ENCODE peak calls at places on chromosomes 5 and 9, in four cellular contexts. H is cardiac muscle cell, P is lower lobe of right lung, G is BE2C. L is an unnamed sample.

GRCh38 chr5:109844148-109844547 is 154.4 kb downstream of the MAN2A1 start:
- DNase-seq in H (peak; percentile 14), P (no peak), G (no peak), L (no peak)

GRCh38 chr9:137089232-137089947 is 2.6 kb downstream of the MAN1B1 start:
- DNase-seq in H (no peak), P (no peak), G (no peak), L (no peak)

GRCh38 chr5:13745508-13745907 is 199.0 kb downstream of the DNAH5 start:
- DNase-seq in H (no peak), P (no peak), G (no peak), L (no peak)

GRCh38 chr9:128125575-128126354 is 1.8 kb downstream of the PTGES2 start:
- DNase-seq in H (peak; percentile 25), P (peak; percentile 22), G (no peak), L (no peak)

GRCh38 chr5:150085191-150085912 is 1.0 kb downstream of the CSF1R start:
- DNase-seq in H (no peak), P (no peak), G (no peak), L (no peak)

GRCh38 chr9:98506422-98507054 is 202.2 kb downstream of the GABBR2 start:
- DNase-seq in H (no peak), P (no peak), G (no peak), L (no peak)

GRCh38 chr9:34898846-34899245 is 59.2 kb upstream of the PHF24 start:
- DNase-seq in H (no peak), P (no peak), G (no peak), L (no peak)

GRCh38 chr9:130766904-130767262 is 68.2 kb upstream of the ABL1 start:
- DNase-seq in H (no peak), P (no peak), G (no peak), L (no peak)

GRCh38 chr5:115028557-115028956 is 141.2 kb downstream of the TRIM36 start:
- DNase-seq in H (no peak), P (no peak), G (no peak), L (no peak)

GRCh38 chr5:135241536-135241935 is 157.5 kb downstream of the MACROH2A1 start:
- DNase-seq in H (no peak), P (no peak), G (peak; percentile 3), L (no peak)

GRCh38 chr5:173055722-173055982 is 500 bp upstream of the CREBRF start:
- DNase-seq in H (no peak), P (no peak), G (no peak), L (no peak)

GRCh38 chr9:76404401-76404800 is 10.2 kb upstream of the RFK start:
- DNase-seq in H (no peak), P (no peak), G (no peak), L (no peak)

GRCh38 chr5:115351356-115352195 is 55.1 kb upstream of the CCDC112 start:
- DNase-seq in H (peak; percentile 55), P (no peak), G (no peak), L (no peak)

GRCh38 chr9:89655990-89656657 is 51.3 kb downstream of the GADD45G start:
- DNase-seq in H (peak; percentile 4), P (no peak), G (no peak), L (no peak)

GRCh38 chr5:1429501-1429900 is 15.7 kb downstream of the SLC6A3 start:
- DNase-seq in H (no peak), P (no peak), G (no peak), L (no peak)

GRCh38 chr5:150164640-150165039 is 1.9 kb upstream of the CDX1 start:
- DNase-seq in H (no peak), P (no peak), G (no peak), L (no peak)

GRCh38 chr5:111563041-111563822 is 50.9 kb upstream of the STARD4 start:
- DNase-seq in H (peak; percentile 99), P (no peak), G (peak; percentile 46), L (no peak)

GRCh38 chr5:102857090-102857818 is 102.1 kb downstream of the PAM start:
- DNase-seq in H (peak; percentile 18), P (no peak), G (no peak), L (no peak)

GRCh38 chr9:93005876-93006275 is 52.6 kb upstream of the SUSD3 start:
- DNase-seq in H (no peak), P (no peak), G (no peak), L (no peak)

GRCh38 chr9:16396389-16396788 is 474.1 kb downstream of the BNC2 start:
- DNase-seq in H (peak; percentile 67), P (no peak), G (no peak), L (no peak)

GRCh38 chr5:90528704-90529233 is 615 bp downstream of the LYSMD3 start:
- DNase-seq in H (peak; percentile 31), P (no peak), G (no peak), L (no peak)

GRCh38 chr5:14374100-14374499 is 207.5 kb upstream of the OTULINL start:
- DNase-seq in H (no peak), P (no peak), G (no peak), L (no peak)

GRCh38 chr9:95336281-95336680 is 18.8 kb upstream of the FANCC start:
- DNase-seq in H (peak; percentile 26), P (no peak), G (no peak), L (peak; percentile 18)

GRCh38 chr5:153775923-153776322 is 262.8 kb downstream of the FAM114A2 start:
- DNase-seq in H (no peak), P (no peak), G (no peak), L (no peak)

GRCh38 chr9:133066181-133066983 is 4.6 kb downstream of the CEL start:
- DNase-seq in H (no peak), P (peak; percentile 24), G (no peak), L (no peak)

GRCh38 chr9:29793970-29794369 is 2220.7 kb upstream of the C9orf72 start:
- DNase-seq in H (no peak), P (no peak), G (no peak), L (no peak)

GRCh38 chr5:37840036-37840909 is at the start of gene GDNF:
- DNase-seq in H (peak; percentile 54), P (no peak), G (peak; percentile 75), L (peak; percentile 34)

GRCh38 chr9:121771418-121771817 is 120.0 kb downstream of the DAB2IP start:
- DNase-seq in H (no peak), P (no peak), G (no peak), L (no peak)

GRCh38 chr5:77679791-77680190 is 41.3 kb upstream of the OTP start:
- DNase-seq in H (peak; percentile 60), P (no peak), G (no peak), L (no peak)

GRCh38 chr5:172979778-172980177 is 3.8 kb upstream of the ATP6V0E1 start:
- DNase-seq in H (no peak), P (no peak), G (no peak), L (no peak)

GRCh38 chr5:154475613-154476342 is 2.2 kb downstream of the HAND1 start:
- DNase-seq in H (no peak), P (no peak), G (no peak), L (no peak)

GRCh38 chr9:89204811-89205210 is 26.2 kb upstream of the SHC3 start:
- DNase-seq in H (no peak), P (no peak), G (no peak), L (no peak)

GRCh38 chr5:10214036-10214435 is 35.7 kb downstream of the ATPSCKMT start:
- DNase-seq in H (no peak), P (no peak), G (no peak), L (no peak)

GRCh38 chr5:116573279-116573616 is 1.4 kb downstream of the SEMA6A start:
- DNase-seq in H (no peak), P (peak; percentile 47), G (peak; percentile 60), L (peak; percentile 26)

GRCh38 chr9:3658964-3659363 is 133.2 kb upstream of the RFX3 start:
- DNase-seq in H (no peak), P (no peak), G (no peak), L (no peak)

GRCh38 chr9:3659647-3660046 is 133.8 kb upstream of the RFX3 start:
- DNase-seq in H (no peak), P (no peak), G (no peak), L (no peak)

GRCh38 chr9:3650994-3651622 is 125.3 kb upstream of the RFX3 start:
- DNase-seq in H (no peak), P (no peak), G (no peak), L (no peak)

GRCh38 chr9:3656224-3656623 is 130.4 kb upstream of the RFX3 start:
- DNase-seq in H (no peak), P (no peak), G (no peak), L (no peak)
- TF ChIP-seq CTCF in H (no peak), P (no peak), G (no peak), L (no peak)

GRCh38 chr5:63760965-63761364 is 201.3 kb downstream of the HTR1A start:
- DNase-seq in H (no peak), P (no peak), G (no peak), L (no peak)
- TF ChIP-seq CTCF in H (no peak), P (no peak), G (no peak), L (no peak)

GRCh38 chr5:146068977-146069779 is 36.2 kb downstream of the PLAC8L1 start:
- DNase-seq in H (no peak), P (no peak), G (no peak), L (no peak)

GRCh38 chr5:146071171-146071570 is 34.2 kb downstream of the PLAC8L1 start:
- DNase-seq in H (no peak), P (no peak), G (no peak), L (no peak)

GRCh38 chr5:146069780-146070099 is 35.6 kb downstream of the PLAC8L1 start:
- DNase-seq in H (no peak), P (no peak), G (no peak), L (no peak)

GRCh38 chr5:146068136-146068717 is 37.1 kb downstream of the PLAC8L1 start:
- DNase-seq in H (no peak), P (no peak), G (no peak), L (no peak)

GRCh38 chr5:146066968-146067367 is 38.4 kb downstream of the PLAC8L1 start:
- DNase-seq in H (no peak), P (no peak), G (no peak), L (no peak)
- TF ChIP-seq CTCF in H (no peak), P (no peak), G (no peak), L (no peak)

GRCh38 chr9:87883990-87884389 is 1.3 kb downstream of the SPATA31E1 start:
- DNase-seq in H (no peak), P (no peak), G (no peak), L (no peak)
- TF ChIP-seq CTCF in H (peak; percentile 20), P (no peak), G (peak; percentile 14), L (no peak)

GRCh38 chr9:21144620-21145019 is 3.0 kb upstream of the IFNW1 start:
- DNase-seq in H (no peak), P (no peak), G (no peak), L (no peak)

GRCh38 chr9:21137020-21137419 is 4.6 kb downstream of the IFNW1 start:
- DNase-seq in H (no peak), P (no peak), G (no peak), L (no peak)

GRCh38 chr9:21135736-21136135 is 5.9 kb downstream of the IFNW1 start:
- DNase-seq in H (no peak), P (no peak), G (no peak), L (no peak)

DNA sequence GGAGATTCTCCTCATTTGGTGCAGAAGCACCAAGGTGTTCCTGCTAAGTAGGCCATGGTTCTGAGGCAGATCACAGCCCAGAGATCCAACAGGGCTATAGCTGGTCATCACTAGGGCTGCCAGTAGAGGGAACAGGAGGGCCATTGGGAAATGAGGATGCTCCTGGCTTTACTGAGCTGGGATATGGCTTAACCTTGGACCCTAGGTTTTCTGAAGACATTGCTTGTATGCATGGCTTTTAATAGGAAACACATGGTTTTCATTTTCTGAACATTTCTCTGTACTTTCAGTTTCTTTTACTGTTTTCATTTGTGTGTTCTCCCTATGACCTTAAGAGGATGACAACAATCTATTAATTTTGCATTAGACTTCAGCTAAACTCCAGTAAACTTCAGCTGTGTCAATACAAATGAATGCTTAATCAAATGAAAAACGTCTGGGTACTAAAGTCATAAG is at the start of gene IFNW1:
- DNase-seq in H (no peak), P (no peak), G (no peak), L (no peak)
- TF ChIP-seq CTCF in H (peak; percentile 11), P (no peak), G (peak; percentile 14), L (peak; percentile 13)

L was measured in neural crest cell.